ENCODE peak calls at places on chromosomes 3 and 15, in nine cellular contexts. E is left lung, O is GM23338, J is substantia nigra, C is IMR-90, D is A549, V is hepatocyte, L is OCI-LY7, F is A673. P is an unnamed sample.

GRCh38 chr15:59699810-59700431 is 10.8 kb upstream of the BNIP2 start:
- DNase-seq in E (no peak), O (no peak), J (no peak), C (peak; percentile 24), D (peak; percentile 42), V (no peak), L (no peak), F (no peak), P (no peak)

GRCh38 chr3:46693038-46693896 is at the start of gene ALS2CL:
- DNase-seq in E (peak; percentile 92), O (peak; percentile 77), J (no peak), C (no peak), D (peak; percentile 35), V (peak; percentile 87), L (peak; percentile 22), F (peak; percentile 4), P (peak; percentile 63)

GRCh38 chr3:38555149-38555840 is 59.2 kb downstream of the EXOG start:
- DNase-seq in E (no peak), O (no peak), J (no peak), C (no peak), D (no peak), V (no peak), L (no peak), F (no peak), P (no peak)

GRCh38 chr3:120615863-120616599 is 19.9 kb downstream of the NDUFB4 start:
- DNase-seq in E (no peak), O (peak; percentile 13), J (peak; percentile 4), C (peak; percentile 51), D (no peak), V (no peak), L (no peak), F (peak; percentile 88), P (no peak)

GRCh38 chr15:88702983-88703382 is 64.2 kb downstream of the ISG20 start:
- DNase-seq in E (no peak), O (no peak), J (no peak), C (peak; percentile 16), D (no peak), V (no peak), L (no peak), F (no peak), P (no peak)

GRCh38 chr15:40582726-40583246 is 11.3 kb upstream of the KNL1 start:
- DNase-seq in E (no peak), O (peak; percentile 77), J (no peak), C (no peak), D (peak; percentile 87), V (no peak), L (no peak), F (no peak), P (no peak)

GRCh38 chr3:55516391-55517030 is 29.4 kb upstream of the WNT5A start:
- DNase-seq in E (no peak), O (no peak), J (no peak), C (no peak), D (no peak), V (no peak), L (no peak), F (no peak), P (no peak)

GRCh38 chr3:47418167-47419082 is 37.6 kb downstream of the PTPN23 start:
- DNase-seq in E (peak; percentile 75), O (no peak), J (no peak), C (no peak), D (no peak), V (no peak), L (no peak), F (peak; percentile 7), P (no peak)

GRCh38 chr3:129558772-129559564 is 16.0 kb downstream of the H1-8 start:
- DNase-seq in E (peak; percentile 67), O (no peak), J (no peak), C (peak; percentile 74), D (peak; percentile 61), V (peak; percentile 68), L (peak; percentile 79), F (no peak), P (no peak)

GRCh38 chr3:150603888-150604319 is 783 bp downstream of the SELENOT start:
- DNase-seq in E (no peak), O (peak; percentile 44), J (peak; percentile 37), C (no peak), D (no peak), V (no peak), L (no peak), F (peak; percentile 48), P (no peak)

GRCh38 chr3:147120029-147120428 is 286.3 kb downstream of the ZIC4 start:
- DNase-seq in E (no peak), O (peak; percentile 44), J (no peak), C (peak; percentile 45), D (peak; percentile 10), V (peak; percentile 11), L (no peak), F (peak; percentile 47), P (no peak)

GRCh38 chr15:39623550-39623931 is 42.7 kb downstream of the THBS1 start:
- DNase-seq in E (no peak), O (no peak), J (no peak), C (no peak), D (no peak), V (no peak), L (peak; percentile 10), F (no peak), P (no peak)

GRCh38 chr3:5366746-5367145 is 179.2 kb downstream of the EDEM1 start:
- DNase-seq in E (no peak), O (no peak), J (no peak), C (no peak), D (no peak), V (no peak), L (no peak), F (no peak), P (no peak)

DNA sequence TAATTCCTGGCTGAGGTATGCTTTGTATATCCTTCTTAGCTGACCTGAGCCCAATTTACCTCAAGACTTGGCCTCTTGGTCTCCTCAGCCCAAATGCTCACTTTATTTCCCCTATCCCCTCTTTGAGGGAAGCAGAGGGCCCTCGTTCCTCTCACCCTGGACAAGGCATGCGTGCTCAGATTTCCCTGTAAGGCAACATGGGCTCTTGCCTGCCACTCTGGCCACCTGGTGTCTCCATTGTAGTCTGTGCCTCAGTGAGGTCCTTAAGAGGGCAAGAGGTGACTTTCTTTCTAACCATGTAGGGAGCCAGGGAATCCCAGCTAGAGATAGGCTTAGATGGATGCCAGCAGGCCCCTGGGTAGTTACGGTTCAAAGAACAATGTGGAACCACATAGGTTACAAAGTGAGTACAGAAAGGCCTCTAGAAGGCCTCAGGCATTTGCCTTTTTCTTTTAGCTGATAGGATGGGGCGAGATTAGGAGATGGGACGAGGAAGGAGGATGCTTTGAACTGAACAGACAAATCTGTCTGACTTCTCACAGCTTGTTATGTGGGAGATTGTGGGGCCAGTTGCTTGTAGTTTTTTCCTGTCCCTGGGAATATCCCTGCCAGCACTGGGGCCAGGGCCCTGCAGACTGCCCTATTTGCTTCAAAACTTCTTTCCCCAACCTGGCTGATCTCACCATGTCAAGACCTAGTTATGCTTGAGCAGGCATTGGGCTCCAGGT is 1.1 kb upstream of the INTS14 start:
- DNase-seq in E (no peak), O (peak; percentile 24), J (no peak), C (no peak), D (peak; percentile 13), V (no peak), L (peak; percentile 43), F (no peak), P (no peak)
- H3K27ac ChIP-seq in E (peak overlapping the region; percentile 95), O (peak overlapping the region; percentile 96), J (peak overlapping the region; percentile 93), C (peak overlapping the region; percentile 94), D (peak overlapping the region; percentile 94), V (peak overlapping the region; percentile 98), L (peak overlapping the region; percentile 36), F (peak overlapping the region; percentile 90), P (peak overlapping the region; percentile 89)

GRCh38 chr3:15875016-15875689 is 77.4 kb upstream of the ANKRD28 start:
- DNase-seq in E (no peak), O (no peak), J (no peak), C (peak; percentile 91), D (no peak), V (peak; percentile 9), L (no peak), F (peak; percentile 4), P (no peak)
- H3K27ac ChIP-seq in E (no peak overlapping the region), O (no peak overlapping the region), J (no peak overlapping the region), C (peak overlapping the region; percentile 70), D (no peak overlapping the region), V (peak overlapping the region; percentile 5), L (no peak overlapping the region), F (no peak overlapping the region), P (no peak overlapping the region)

GRCh38 chr3:139121513-139122220 is 77.0 kb upstream of the PRR23C start:
- DNase-seq in E (no peak), O (no peak), J (no peak), C (peak; percentile 73), D (peak; percentile 50), V (peak; percentile 63), L (no peak), F (no peak), P (no peak)
- H3K27ac ChIP-seq in E (no peak overlapping the region), O (no peak overlapping the region), J (no peak overlapping the region), C (peak overlapping the region; percentile 13), D (peak overlapping the region; percentile 72), V (peak overlapping the region; percentile 75), L (no peak overlapping the region), F (no peak overlapping the region), P (no peak overlapping the region)

GRCh38 chr3:13063225-13063624 is 10.0 kb downstream of the IQSEC1 start:
- DNase-seq in E (peak; percentile 69), O (no peak), J (no peak), C (no peak), D (no peak), V (no peak), L (no peak), F (no peak), P (no peak)

GRCh38 chr3:13066236-13066635 is 7.0 kb downstream of the IQSEC1 start:
- DNase-seq in E (peak; percentile 64), O (no peak), J (no peak), C (no peak), D (no peak), V (no peak), L (no peak), F (no peak), P (no peak)

GRCh38 chr3:13064469-13064868 is 8.8 kb downstream of the IQSEC1 start:
- DNase-seq in E (no peak), O (no peak), J (no peak), C (no peak), D (no peak), V (no peak), L (no peak), F (no peak), P (no peak)

GRCh38 chr3:13065727-13066126 is 7.5 kb downstream of the IQSEC1 start:
- DNase-seq in E (peak; percentile 2), O (no peak), J (no peak), C (no peak), D (no peak), V (no peak), L (no peak), F (no peak), P (no peak)

GRCh38 chr3:13064964-13065363 is 8.3 kb downstream of the IQSEC1 start:
- DNase-seq in E (peak; percentile 49), O (no peak), J (no peak), C (no peak), D (no peak), V (no peak), L (no peak), F (no peak), P (no peak)
- H3K27ac ChIP-seq in E (no peak overlapping the region), O (no peak overlapping the region), J (no peak overlapping the region), C (no peak overlapping the region), D (no peak overlapping the region), V (no peak overlapping the region), L (no peak overlapping the region), F (no peak overlapping the region), P (no peak overlapping the region)

DNA sequence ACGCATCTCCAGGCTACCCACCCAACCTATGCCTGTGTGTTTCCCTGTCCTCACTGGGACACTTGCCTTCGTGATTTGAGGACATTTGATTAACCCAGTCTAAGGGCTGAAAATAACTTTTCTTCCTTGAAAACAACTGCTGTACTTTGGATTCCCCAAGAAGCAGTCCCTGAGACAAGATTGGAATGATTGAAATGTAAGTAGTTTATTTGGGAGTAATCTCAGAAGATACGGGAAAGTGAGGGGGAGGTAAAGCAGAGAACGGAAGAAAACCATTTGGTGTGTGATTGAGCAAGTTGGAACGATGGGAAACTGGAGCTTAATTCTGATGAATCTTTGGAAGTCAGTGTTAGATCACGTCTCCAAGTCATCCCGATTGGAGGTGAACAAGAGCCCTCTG is 143.8 kb upstream of the LMCD1 start:
- DNase-seq in E (no peak), O (no peak), J (no peak), C (no peak), D (no peak), V (no peak), L (no peak), F (no peak), P (no peak)
- H3K27ac ChIP-seq in E (no peak overlapping the region), O (no peak overlapping the region), J (no peak overlapping the region), C (no peak overlapping the region), D (no peak overlapping the region), V (no peak overlapping the region), L (peak overlapping the region; percentile 78), F (no peak overlapping the region), P (peak overlapping the region; percentile 74)